ENCODE peak calls at places on chromosomes 7 and 10, in four cellular contexts. One of them, this sample, is unnamed.

GRCh38 chr7:30430300-30430699 is 48.3 kb downstream of the NOD1 start:
- DNase-seq in HCT116: no peak
- DNase-seq in GM23248: no peak
- DNase-seq in GM23338: no peak
- DNase-seq in this sample: no peak

GRCh38 chr7:104922187-104923009 is 91.6 kb upstream of the KMT2E start:
- DNase-seq in HCT116: no peak
- DNase-seq in GM23338: no peak
- DNase-seq in GM23248: peak
- DNase-seq in this sample: no peak

GRCh38 chr10:71213761-71214440 is 1.5 kb downstream of the UNC5B start:
- DNase-seq in GM23338: peak
- DNase-seq in GM23248: peak
- DNase-seq in HCT116: no peak
- DNase-seq in this sample: no peak

GRCh38 chr7:33905389-33906032 is at the start of gene BMPER:
- DNase-seq in GM23248: peak
- DNase-seq in HCT116: no peak
- DNase-seq in GM23338: peak
- DNase-seq in this sample: no peak

GRCh38 chr10:31745612-31746376 is 182.8 kb downstream of the ARHGAP12 start:
- DNase-seq in GM23338: no peak
- DNase-seq in HCT116: peak
- DNase-seq in GM23248: peak
- DNase-seq in this sample: no peak

GRCh38 chr7:80918406-80918805 is 445 bp downstream of the SEMA3C start:
- DNase-seq in HCT116: no peak
- DNase-seq in GM23248: peak
- DNase-seq in GM23338: peak
- DNase-seq in this sample: no peak

GRCh38 chr7:140375323-140375722 is 23.0 kb downstream of the SLC37A3 start:
- DNase-seq in HCT116: no peak
- DNase-seq in GM23248: no peak
- DNase-seq in GM23338: no peak
- DNase-seq in this sample: no peak

GRCh38 chr7:47474937-47475879 is 106.7 kb downstream of the TNS3 start:
- DNase-seq in GM23338: peak
- DNase-seq in GM23248: peak
- DNase-seq in HCT116: peak
- DNase-seq in this sample: peak

GRCh38 chr7:5237286-5237685 is 45.5 kb upstream of the SLC29A4 start:
- DNase-seq in GM23338: no peak
- DNase-seq in GM23248: peak
- DNase-seq in HCT116: no peak
- DNase-seq in this sample: no peak

GRCh38 chr10:47152861-47153349 is 147.1 kb upstream of the GDF10 start:
- DNase-seq in GM23338: peak
- DNase-seq in HCT116: peak
- DNase-seq in GM23248: peak
- DNase-seq in this sample: no peak

GRCh38 chr7:46525876-46526275 is 604.8 kb upstream of the IGFBP3 start:
- DNase-seq in GM23248: no peak
- DNase-seq in HCT116: no peak
- DNase-seq in GM23338: no peak
- DNase-seq in this sample: no peak

GRCh38 chr10:117763528-117763927 is 221.0 kb downstream of the EMX2 start:
- DNase-seq in GM23248: no peak
- DNase-seq in HCT116: no peak
- DNase-seq in GM23338: no peak
- DNase-seq in this sample: no peak

GRCh38 chr10:89526396-89526795 is 9.0 kb downstream of the SLC16A12 start:
- DNase-seq in GM23338: no peak
- DNase-seq in HCT116: no peak
- DNase-seq in GM23248: no peak
- DNase-seq in this sample: no peak

GRCh38 chr10:129605986-129606518 is 139.0 kb downstream of the MGMT start:
- DNase-seq in HCT116: no peak
- DNase-seq in GM23248: no peak
- DNase-seq in GM23338: no peak
- DNase-seq in this sample: no peak

GRCh38 chr7:6551016-6551511 is at the start of gene GRID2IP:
- DNase-seq in GM23338: peak
- DNase-seq in GM23248: no peak
- DNase-seq in HCT116: no peak
- DNase-seq in this sample: no peak

GRCh38 chr7:140069298-140069949 is 6.7 kb upstream of the PARP12 start:
- DNase-seq in HCT116: no peak
- DNase-seq in GM23338: no peak
- DNase-seq in GM23248: no peak
- DNase-seq in this sample: no peak

GRCh38 chr7:143334244-143334643 is 18.3 kb downstream of the CLCN1 start:
- DNase-seq in GM23248: no peak
- DNase-seq in HCT116: no peak
- DNase-seq in GM23338: no peak
- DNase-seq in this sample: no peak

GRCh38 chr7:77866791-77867190 is 68.2 kb downstream of the PHTF2 start:
- DNase-seq in GM23338: no peak
- DNase-seq in HCT116: no peak
- DNase-seq in GM23248: peak
- DNase-seq in this sample: no peak

GRCh38 chr10:12561307-12561706 is 212.0 kb downstream of the CAMK1D start:
- DNase-seq in GM23338: no peak
- DNase-seq in GM23248: no peak
- DNase-seq in HCT116: no peak
- DNase-seq in this sample: no peak

GRCh38 chr7:70289067-70289466 is 690.8 kb downstream of the AUTS2 start:
- DNase-seq in GM23248: peak
- DNase-seq in HCT116: no peak
- DNase-seq in GM23338: no peak
- DNase-seq in this sample: no peak

GRCh38 chr10:119233821-119234220 is 26.4 kb downstream of the GRK5 start:
- DNase-seq in HCT116: no peak
- DNase-seq in GM23338: no peak
- DNase-seq in GM23248: no peak
- DNase-seq in this sample: no peak

GRCh38 chr7:13801669-13802068 is 187.8 kb downstream of the ETV1 start:
- DNase-seq in GM23338: no peak
- DNase-seq in HCT116: no peak
- DNase-seq in GM23248: no peak
- DNase-seq in this sample: no peak

GRCh38 chr10:34526186-34526585 is 288.9 kb downstream of the PARD3 start:
- DNase-seq in HCT116: no peak
- DNase-seq in GM23338: no peak
- DNase-seq in GM23248: peak
- DNase-seq in this sample: no peak

GRCh38 chr7:157621131-157621681 is 284.4 kb downstream of the DNAJB6 start:
- DNase-seq in HCT116: no peak
- DNase-seq in GM23248: no peak
- DNase-seq in GM23338: no peak
- DNase-seq in this sample: no peak

GRCh38 chr10:79435271-79436065 is 10.0 kb downstream of the ZCCHC24 start:
- DNase-seq in HCT116: no peak
- DNase-seq in GM23338: no peak
- DNase-seq in GM23248: peak
- DNase-seq in this sample: no peak

GRCh38 chr10:79433324-79434222 is 11.9 kb downstream of the ZCCHC24 start:
- DNase-seq in HCT116: no peak
- DNase-seq in GM23248: no peak
- DNase-seq in GM23338: no peak
- DNase-seq in this sample: no peak

GRCh38 chr10:79434223-79434687 is 11.2 kb downstream of the ZCCHC24 start:
- DNase-seq in HCT116: no peak
- DNase-seq in GM23248: peak
- DNase-seq in GM23338: no peak
- DNase-seq in this sample: no peak

GRCh38 chr10:79436066-79436849 is 9.2 kb downstream of the ZCCHC24 start:
- DNase-seq in GM23248: no peak
- DNase-seq in HCT116: no peak
- DNase-seq in GM23338: no peak
- DNase-seq in this sample: no peak

GRCh38 chr10:79434816-79435215 is 10.6 kb downstream of the ZCCHC24 start:
- DNase-seq in GM23338: no peak
- DNase-seq in HCT116: no peak
- DNase-seq in GM23248: peak
- DNase-seq in this sample: no peak
- H2AFZ ChIP-seq in GM23338: no peak
- H2AFZ ChIP-seq in HCT116: no peak
- H2AFZ ChIP-seq in GM23248: peak
- H2AFZ ChIP-seq in this sample: no peak

GRCh38 chr7:54354436-54354835 is 187.7 kb upstream of the VSTM2A start:
- DNase-seq in GM23338: no peak
- DNase-seq in HCT116: no peak
- DNase-seq in GM23248: no peak
- DNase-seq in this sample: no peak
- H3K4me2 ChIP-seq in GM23338: no peak
- H3K4me2 ChIP-seq in HCT116: no peak
- H3K4me2 ChIP-seq in GM23248: no peak
- H3K4me2 ChIP-seq in this sample: no peak

DNA sequence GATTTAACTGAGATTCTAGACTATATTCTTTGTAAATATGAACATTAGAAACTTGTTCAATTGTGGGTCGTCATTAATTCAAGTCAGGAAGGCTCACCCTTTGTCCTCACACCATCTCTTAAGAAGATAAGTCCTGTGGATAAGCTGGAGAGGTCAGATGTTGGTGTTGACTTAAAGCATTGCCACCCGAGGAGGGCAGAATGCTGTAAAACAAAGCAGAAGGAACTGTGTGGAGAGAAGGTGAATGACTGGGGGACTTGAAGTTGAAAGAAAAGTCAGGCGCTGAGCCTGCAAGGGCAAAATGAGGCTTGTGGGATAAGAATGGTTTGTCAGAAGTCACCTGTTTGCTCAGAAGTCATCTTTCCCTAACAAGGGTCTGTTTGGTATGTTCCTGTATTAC is 9.1 kb downstream of the RPA3 start:
- DNase-seq in GM23338: peak
- DNase-seq in GM23248: no peak
- DNase-seq in HCT116: no peak
- DNase-seq in this sample: no peak
- H3K4me3 ChIP-seq in GM23338: no peak
- H3K4me3 ChIP-seq in GM23248: no peak
- H3K4me3 ChIP-seq in HCT116: no peak
- H3K4me3 ChIP-seq in this sample: no peak

GRCh38 chr7:97006146-97006950 is 995 bp downstream of the DLX6 start:
- DNase-seq in GM23248: peak
- DNase-seq in HCT116: no peak
- DNase-seq in GM23338: peak
- DNase-seq in this sample: no peak
- H2AFZ ChIP-seq in GM23248: peak
- H2AFZ ChIP-seq in HCT116: no peak
- H2AFZ ChIP-seq in GM23338: peak
- H2AFZ ChIP-seq in this sample: no peak

This sample was measured in OCI-LY7.